ENCODE peak calls at places on chromosome 6, in seven cellular contexts. X is WERI-Rb-1, U is fibroblast of lung, T is right cardiac atrium, H is AG04449, V is GM12865, Q is transverse colon. S is an unnamed sample.

GRCh38 chr6:145845557-145845956 is 31.0 kb upstream of the FBXO30 start:
- DNase-seq in T (no peak), Q (no peak), V (no peak), X (no peak), H (no peak), U (no peak), S (no peak)

GRCh38 chr6:39419607-39420006 is 97.1 kb upstream of the KCNK16 start:
- DNase-seq in T (no peak), V (no peak), X (no peak), Q (no peak), H (no peak), U (no peak), S (no peak)

GRCh38 chr6:143772662-143773061 is 70.5 kb upstream of the LTV1 start:
- DNase-seq in Q (no peak), V (no peak), U (no peak), T (no peak), X (no peak), H (no peak), S (no peak)

GRCh38 chr6:93848011-93848620 is 428.8 kb upstream of the EPHA7 start:
- DNase-seq in V (no peak), X (no peak), U (no peak), H (no peak), Q (no peak), T (no peak), S (no peak)

GRCh38 chr6:56087421-56087820 is 160.0 kb downstream of the COL21A1 start:
- DNase-seq in Q (no peak), T (no peak), U (peak; percentile 71), V (no peak), X (no peak), H (no peak), S (no peak)

GRCh38 chr6:159677226-159677901 is 15.7 kb downstream of the SOD2 start:
- DNase-seq in U (no peak), V (no peak), Q (no peak), X (no peak), T (no peak), H (no peak), S (no peak)

GRCh38 chr6:162443101-162443500 is 284.5 kb downstream of the PRKN start:
- DNase-seq in Q (no peak), T (no peak), V (no peak), H (no peak), X (no peak), U (peak; percentile 9), S (no peak)

GRCh38 chr6:97195117-97195516 is 87.9 kb downstream of the MMS22L start:
- DNase-seq in H (no peak), X (no peak), Q (no peak), V (no peak), U (peak; percentile 71), T (no peak), S (no peak)

GRCh38 chr6:119128252-119128912 is 49.9 kb upstream of the FAM184A start:
- DNase-seq in U (peak; percentile 24), Q (no peak), H (no peak), V (no peak), X (no peak), T (no peak), S (no peak)

GRCh38 chr6:156904176-156904967 is 127.2 kb downstream of the ARID1B start:
- DNase-seq in Q (no peak), V (no peak), H (no peak), U (no peak), X (no peak), T (no peak), S (no peak)

GRCh38 chr6:75882734-75883133 is 133.7 kb downstream of the MYO6 start:
- DNase-seq in U (peak; percentile 59), V (no peak), T (no peak), H (peak; percentile 19), X (no peak), Q (no peak), S (no peak)

GRCh38 chr6:91141352-91141751 is 554.5 kb upstream of the MAP3K7 start:
- DNase-seq in T (no peak), Q (no peak), V (no peak), X (no peak), U (no peak), H (no peak), S (no peak)

GRCh38 chr6:9233226-9233625 is 797.9 kb upstream of the SLC35B3 start:
- DNase-seq in V (no peak), H (no peak), X (peak; percentile 54), U (no peak), T (no peak), Q (no peak), S (no peak)

GRCh38 chr6:123994168-123994567 is 190.5 kb downstream of the NKAIN2 start:
- DNase-seq in U (no peak), V (no peak), X (no peak), Q (no peak), T (no peak), H (no peak), S (no peak)

GRCh38 chr6:108169801-108170606 is 4.2 kb downstream of the NR2E1 start:
- DNase-seq in H (no peak), V (no peak), U (no peak), X (no peak), T (no peak), Q (no peak), S (no peak)

GRCh38 chr6:137271245-137272183 is 52.3 kb upstream of the IFNGR1 start:
- DNase-seq in X (no peak), Q (no peak), T (no peak), H (no peak), V (peak; percentile 69), U (peak; percentile 46), S (peak; percentile 56)

GRCh38 chr6:167139761-167140160 is 16.9 kb downstream of the CCR6 start:
- DNase-seq in V (no peak), U (no peak), X (no peak), H (no peak), Q (no peak), T (no peak), S (no peak)

GRCh38 chr6:112245511-112246203 is 8.7 kb downstream of the LAMA4 start:
- DNase-seq in T (no peak), H (peak; percentile 88), X (no peak), Q (no peak), U (peak; percentile 93), V (no peak), S (peak; percentile 92)

GRCh38 chr6:56938634-56939294 is 16.1 kb upstream of the BEND6 start:
- DNase-seq in X (no peak), H (peak; percentile 97), V (no peak), Q (no peak), T (no peak), U (peak; percentile 100), S (peak; percentile 98)

GRCh38 chr6:135876048-135876447 is 24.5 kb downstream of the PDE7B start:
- DNase-seq in Q (no peak), H (no peak), V (no peak), X (no peak), T (no peak), U (no peak), S (no peak)

GRCh38 chr6:33288942-33289783 is at the start of the genes PFDN6 and WDR46:
- DNase-seq in U (peak; percentile 90), H (peak; percentile 63), T (peak; percentile 82), V (peak; percentile 92), X (peak; percentile 88), Q (peak; percentile 84), S (peak; percentile 76)

GRCh38 chr6:140602431-140602836 is 1228.0 kb upstream of the CITED2 start:
- DNase-seq in U (peak; percentile 53), T (no peak), H (no peak), X (peak; percentile 12), Q (no peak), V (no peak), S (no peak)

GRCh38 chr6:90187437-90188049 is 109.1 kb downstream of the BACH2 start:
- DNase-seq in U (no peak), Q (no peak), T (no peak), V (no peak), H (no peak), X (no peak), S (no peak)

GRCh38 chr6:6712979-6713514 is 124.5 kb downstream of the LY86 start:
- DNase-seq in V (peak; percentile 45), U (peak; percentile 12), X (no peak), T (peak; percentile 60), Q (no peak), H (no peak), S (no peak)
- H3K4me3 ChIP-seq in V (no peak overlapping the region), U (no peak overlapping the region), X (no peak overlapping the region), T (no peak overlapping the region), Q (no peak overlapping the region), H (no peak overlapping the region), S (no peak overlapping the region)

DNA sequence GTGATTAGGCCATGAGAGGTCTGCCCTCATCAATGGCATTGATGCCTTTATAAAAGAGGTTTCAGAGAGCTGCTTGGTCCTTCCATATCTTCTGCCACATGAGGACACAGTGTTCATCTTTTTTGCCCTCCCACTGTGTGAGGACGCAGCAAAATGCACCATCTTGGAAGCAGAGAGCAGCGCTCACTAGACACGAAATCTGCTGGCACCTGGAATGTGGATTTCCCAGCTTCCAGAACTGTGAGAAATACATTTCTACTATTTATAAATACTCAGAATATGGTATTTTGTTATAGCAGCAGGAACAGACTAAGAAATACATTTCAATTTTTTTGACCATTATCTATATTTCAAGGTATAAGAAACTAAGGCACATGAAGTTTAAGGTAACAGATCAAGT is 24.9 kb downstream of the SLC35F1 start:
- DNase-seq in T (no peak), X (no peak), V (no peak), H (no peak), U (no peak), Q (no peak), S (no peak)
- H3K4me3 ChIP-seq in T (no peak overlapping the region), X (no peak overlapping the region), V (no peak overlapping the region), H (no peak overlapping the region), U (no peak overlapping the region), Q (no peak overlapping the region), S (no peak overlapping the region)

DNA sequence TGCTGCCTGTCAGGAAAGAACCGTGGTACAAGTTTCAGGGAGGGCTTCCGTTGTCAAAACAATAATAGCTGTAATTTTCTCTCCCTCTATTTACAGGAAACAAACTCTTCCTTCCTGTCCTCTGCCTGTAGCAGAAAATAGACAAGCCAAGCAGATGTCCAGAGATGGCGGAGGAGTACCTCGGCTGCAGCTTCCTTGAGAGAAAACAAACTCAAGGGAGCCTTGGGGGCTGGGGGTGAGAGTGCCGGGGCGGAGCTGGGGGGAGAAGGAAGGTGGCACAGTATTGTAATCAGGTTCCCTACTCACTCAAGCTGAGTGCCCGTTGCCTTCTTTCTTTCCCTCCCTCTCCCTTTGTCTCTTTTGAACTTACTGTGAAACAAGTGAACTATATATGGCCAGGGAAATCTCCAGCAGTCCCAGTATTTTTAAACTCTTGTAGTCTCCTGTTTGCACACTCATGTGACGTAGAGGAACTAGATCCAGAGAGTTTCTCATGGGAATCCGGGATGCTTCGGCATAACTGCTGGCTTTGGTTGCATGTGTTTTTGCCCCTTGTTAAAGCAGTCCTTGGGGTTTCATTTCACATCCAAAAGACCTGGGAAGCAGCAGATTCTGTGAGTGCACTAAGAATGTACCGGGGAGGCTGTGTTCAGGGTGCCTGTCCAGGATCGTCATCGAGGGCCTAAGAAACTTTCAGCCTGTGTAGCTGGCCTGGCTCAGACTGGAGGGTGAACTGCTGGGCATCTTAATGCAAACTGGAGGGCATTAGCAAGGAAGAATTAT is 44.6 kb upstream of the HDDC2 start:
- DNase-seq in X (no peak), V (peak; percentile 34), H (no peak), U (no peak), Q (peak; percentile 15), T (no peak), S (no peak)
- H3K4me3 ChIP-seq in X (no peak overlapping the region), V (peak overlapping the region; percentile 30), H (no peak overlapping the region), U (no peak overlapping the region), Q (no peak overlapping the region), T (no peak overlapping the region), S (no peak overlapping the region)

DNA sequence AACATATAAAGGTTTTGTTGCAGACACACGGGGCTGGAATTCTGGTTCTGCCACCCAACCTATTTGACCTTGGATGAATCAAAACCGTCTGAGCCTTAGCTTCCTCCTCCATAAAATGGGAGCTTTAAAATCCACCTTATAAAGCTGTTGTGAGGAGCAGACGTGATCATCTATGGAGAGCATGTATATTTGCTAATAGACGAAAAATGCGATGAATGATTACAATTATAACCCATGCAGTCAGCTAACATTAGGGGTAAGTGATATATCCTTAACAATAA is 586 bp upstream of the NUP153 start:
- DNase-seq in H (no peak), V (no peak), Q (no peak), X (no peak), T (no peak), U (no peak), S (no peak)
- H3K4me3 ChIP-seq in H (peak overlapping the region; percentile 56), V (peak overlapping the region; percentile 55), Q (peak overlapping the region; percentile 87), X (peak overlapping the region; percentile 94), T (peak overlapping the region; percentile 51), U (peak overlapping the region; percentile 81), S (peak overlapping the region; percentile 89)

S was measured in astrocyte of the cerebellum.